ENCODE peak calls at places on chromosomes 13 and 19, in six cellular contexts. One of them, this sample, is unnamed.

GRCh38 chr13:29594310-29594709 is 1.2 kb downstream of the SLC7A1 start:
- DNase-seq in CD4-positive, alpha-beta T cell: no peak
- DNase-seq in stomach: peak; percentile 53
- DNase-seq in naive thymus-derived CD4-positive, alpha-beta T cell: no peak
- DNase-seq in memory B cell: no peak
- DNase-seq in sciatic nerve: no peak
- DNase-seq in this sample: no peak

GRCh38 chr13:32548837-32549236 is 10.2 kb upstream of the N4BP2L2 start:
- DNase-seq in memory B cell: no peak
- DNase-seq in CD4-positive, alpha-beta T cell: no peak
- DNase-seq in stomach: no peak
- DNase-seq in naive thymus-derived CD4-positive, alpha-beta T cell: no peak
- DNase-seq in sciatic nerve: no peak
- DNase-seq in this sample: no peak

GRCh38 chr19:17579523-17580244 is 24.2 kb downstream of the COLGALT1 start:
- DNase-seq in CD4-positive, alpha-beta T cell: no peak
- DNase-seq in sciatic nerve: peak; percentile 85
- DNase-seq in naive thymus-derived CD4-positive, alpha-beta T cell: peak; percentile 15
- DNase-seq in memory B cell: peak; percentile 58
- DNase-seq in stomach: no peak
- DNase-seq in this sample: peak; percentile 20

GRCh38 chr19:18070181-18070580 is 16.6 kb downstream of the IL12RB1 start:
- DNase-seq in naive thymus-derived CD4-positive, alpha-beta T cell: no peak
- DNase-seq in sciatic nerve: no peak
- DNase-seq in memory B cell: no peak
- DNase-seq in stomach: no peak
- DNase-seq in CD4-positive, alpha-beta T cell: no peak
- DNase-seq in this sample: no peak

GRCh38 chr19:43504426-43505185 is at the start of gene PHLDB3:
- DNase-seq in sciatic nerve: peak; percentile 70
- DNase-seq in memory B cell: no peak
- DNase-seq in naive thymus-derived CD4-positive, alpha-beta T cell: no peak
- DNase-seq in stomach: peak; percentile 50
- DNase-seq in CD4-positive, alpha-beta T cell: peak; percentile 47
- DNase-seq in this sample: no peak

GRCh38 chr19:13902993-13903555 is 2.8 kb downstream of the BRME1 start:
- DNase-seq in stomach: no peak
- DNase-seq in naive thymus-derived CD4-positive, alpha-beta T cell: peak; percentile 30
- DNase-seq in CD4-positive, alpha-beta T cell: no peak
- DNase-seq in memory B cell: no peak
- DNase-seq in sciatic nerve: no peak
- DNase-seq in this sample: no peak

GRCh38 chr13:30126903-30127428 is 180.4 kb downstream of the KATNAL1 start:
- DNase-seq in sciatic nerve: no peak
- DNase-seq in stomach: peak; percentile 71
- DNase-seq in naive thymus-derived CD4-positive, alpha-beta T cell: no peak
- DNase-seq in memory B cell: no peak
- DNase-seq in CD4-positive, alpha-beta T cell: no peak
- DNase-seq in this sample: no peak

GRCh38 chr19:8355631-8356402 is 8.1 kb upstream of the ANGPTL4 start:
- DNase-seq in CD4-positive, alpha-beta T cell: no peak
- DNase-seq in memory B cell: no peak
- DNase-seq in naive thymus-derived CD4-positive, alpha-beta T cell: no peak
- DNase-seq in stomach: no peak
- DNase-seq in sciatic nerve: no peak
- DNase-seq in this sample: no peak

GRCh38 chr19:38679839-38680238 is 32.4 kb downstream of the ACTN4 start:
- DNase-seq in memory B cell: no peak
- DNase-seq in naive thymus-derived CD4-positive, alpha-beta T cell: no peak
- DNase-seq in stomach: no peak
- DNase-seq in sciatic nerve: no peak
- DNase-seq in CD4-positive, alpha-beta T cell: no peak
- DNase-seq in this sample: no peak

GRCh38 chr13:80562423-80562822 is 221.5 kb upstream of the SPRY2 start:
- DNase-seq in sciatic nerve: no peak
- DNase-seq in CD4-positive, alpha-beta T cell: no peak
- DNase-seq in memory B cell: no peak
- DNase-seq in stomach: no peak
- DNase-seq in naive thymus-derived CD4-positive, alpha-beta T cell: no peak
- DNase-seq in this sample: no peak

GRCh38 chr13:39971526-39971925 is 316.1 kb downstream of the COG6 start:
- DNase-seq in sciatic nerve: no peak
- DNase-seq in memory B cell: no peak
- DNase-seq in stomach: no peak
- DNase-seq in CD4-positive, alpha-beta T cell: no peak
- DNase-seq in naive thymus-derived CD4-positive, alpha-beta T cell: no peak
- DNase-seq in this sample: no peak

GRCh38 chr13:42354246-42355117 is 82.5 kb downstream of the AKAP11 start:
- DNase-seq in stomach: no peak
- DNase-seq in CD4-positive, alpha-beta T cell: peak; percentile 36
- DNase-seq in naive thymus-derived CD4-positive, alpha-beta T cell: peak; percentile 11
- DNase-seq in memory B cell: no peak
- DNase-seq in sciatic nerve: no peak
- DNase-seq in this sample: no peak

GRCh38 chr19:44753932-44754742 is 5.6 kb downstream of the BCL3 start:
- DNase-seq in sciatic nerve: peak; percentile 95
- DNase-seq in stomach: peak; percentile 96
- DNase-seq in CD4-positive, alpha-beta T cell: peak; percentile 88
- DNase-seq in naive thymus-derived CD4-positive, alpha-beta T cell: peak; percentile 52
- DNase-seq in memory B cell: peak; percentile 49
- DNase-seq in this sample: peak; percentile 60

GRCh38 chr13:99626461-99627082 is 125.3 kb downstream of the TM9SF2 start:
- DNase-seq in memory B cell: no peak
- DNase-seq in CD4-positive, alpha-beta T cell: no peak
- DNase-seq in sciatic nerve: no peak
- DNase-seq in naive thymus-derived CD4-positive, alpha-beta T cell: no peak
- DNase-seq in stomach: no peak
- DNase-seq in this sample: no peak

GRCh38 chr13:93304868-93305613 is 78.4 kb downstream of the GPC6 start:
- DNase-seq in CD4-positive, alpha-beta T cell: no peak
- DNase-seq in stomach: no peak
- DNase-seq in sciatic nerve: no peak
- DNase-seq in naive thymus-derived CD4-positive, alpha-beta T cell: no peak
- DNase-seq in memory B cell: no peak
- DNase-seq in this sample: no peak

GRCh38 chr13:97367016-97367415 is 67.0 kb upstream of the RAP2A start:
- DNase-seq in sciatic nerve: no peak
- DNase-seq in memory B cell: no peak
- DNase-seq in stomach: no peak
- DNase-seq in CD4-positive, alpha-beta T cell: no peak
- DNase-seq in naive thymus-derived CD4-positive, alpha-beta T cell: no peak
- DNase-seq in this sample: no peak

GRCh38 chr13:38223093-38223492 is 126.6 kb upstream of the UFM1 start:
- DNase-seq in stomach: no peak
- DNase-seq in naive thymus-derived CD4-positive, alpha-beta T cell: no peak
- DNase-seq in sciatic nerve: no peak
- DNase-seq in CD4-positive, alpha-beta T cell: no peak
- DNase-seq in memory B cell: no peak
- DNase-seq in this sample: no peak

GRCh38 chr13:32086791-32087441 is 55.3 kb downstream of the FRY start:
- DNase-seq in CD4-positive, alpha-beta T cell: no peak
- DNase-seq in naive thymus-derived CD4-positive, alpha-beta T cell: no peak
- DNase-seq in sciatic nerve: no peak
- DNase-seq in memory B cell: no peak
- DNase-seq in stomach: no peak
- DNase-seq in this sample: no peak

GRCh38 chr19:4699826-4700572 is 23.6 kb downstream of the DPP9 start:
- DNase-seq in memory B cell: no peak
- DNase-seq in sciatic nerve: no peak
- DNase-seq in naive thymus-derived CD4-positive, alpha-beta T cell: no peak
- DNase-seq in CD4-positive, alpha-beta T cell: no peak
- DNase-seq in stomach: no peak
- DNase-seq in this sample: no peak

GRCh38 chr13:21176982-21177284 is 475 bp downstream of the MRPL57 start:
- DNase-seq in naive thymus-derived CD4-positive, alpha-beta T cell: no peak
- DNase-seq in memory B cell: no peak
- DNase-seq in sciatic nerve: no peak
- DNase-seq in CD4-positive, alpha-beta T cell: no peak
- DNase-seq in stomach: no peak
- DNase-seq in this sample: no peak

GRCh38 chr19:6925801-6926751 is 38.7 kb downstream of the ADGRE1 start:
- DNase-seq in memory B cell: no peak
- DNase-seq in CD4-positive, alpha-beta T cell: peak; percentile 1
- DNase-seq in sciatic nerve: no peak
- DNase-seq in naive thymus-derived CD4-positive, alpha-beta T cell: no peak
- DNase-seq in stomach: no peak
- DNase-seq in this sample: no peak

GRCh38 chr19:33447336-33448158 is 74.0 kb downstream of the CEBPG start:
- DNase-seq in stomach: no peak
- DNase-seq in naive thymus-derived CD4-positive, alpha-beta T cell: no peak
- DNase-seq in CD4-positive, alpha-beta T cell: no peak
- DNase-seq in sciatic nerve: no peak
- DNase-seq in memory B cell: no peak
- DNase-seq in this sample: no peak

GRCh38 chr19:45659096-45659729 is 8.8 kb upstream of the GIPR start:
- DNase-seq in naive thymus-derived CD4-positive, alpha-beta T cell: no peak
- DNase-seq in sciatic nerve: no peak
- DNase-seq in stomach: no peak
- DNase-seq in memory B cell: no peak
- DNase-seq in CD4-positive, alpha-beta T cell: no peak
- DNase-seq in this sample: no peak

GRCh38 chr13:30318026-30318425 is 10.7 kb upstream of the KATNAL1 start:
- DNase-seq in stomach: no peak
- DNase-seq in CD4-positive, alpha-beta T cell: no peak
- DNase-seq in naive thymus-derived CD4-positive, alpha-beta T cell: no peak
- DNase-seq in sciatic nerve: no peak
- DNase-seq in memory B cell: no peak
- DNase-seq in this sample: no peak

GRCh38 chr13:91426913-91427312 is 28.5 kb downstream of the GPC5 start:
- DNase-seq in sciatic nerve: no peak
- DNase-seq in stomach: no peak
- DNase-seq in CD4-positive, alpha-beta T cell: no peak
- DNase-seq in naive thymus-derived CD4-positive, alpha-beta T cell: no peak
- DNase-seq in memory B cell: no peak
- DNase-seq in this sample: no peak

GRCh38 chr19:3335431-3336350 is 30.7 kb upstream of the NFIC start:
- DNase-seq in memory B cell: no peak
- DNase-seq in sciatic nerve: no peak
- DNase-seq in stomach: peak; percentile 77
- DNase-seq in naive thymus-derived CD4-positive, alpha-beta T cell: no peak
- DNase-seq in CD4-positive, alpha-beta T cell: no peak
- DNase-seq in this sample: no peak

GRCh38 chr19:42274065-42274682 is 5.1 kb downstream of the CIC start:
- DNase-seq in sciatic nerve: peak; percentile 60
- DNase-seq in naive thymus-derived CD4-positive, alpha-beta T cell: no peak
- DNase-seq in memory B cell: no peak
- DNase-seq in CD4-positive, alpha-beta T cell: no peak
- DNase-seq in stomach: no peak
- DNase-seq in this sample: no peak

GRCh38 chr13:99086149-99086868 is 108.4 kb upstream of the DOCK9 start:
- DNase-seq in sciatic nerve: peak; percentile 67
- DNase-seq in memory B cell: peak; percentile 69
- DNase-seq in naive thymus-derived CD4-positive, alpha-beta T cell: peak; percentile 70
- DNase-seq in stomach: peak; percentile 62
- DNase-seq in CD4-positive, alpha-beta T cell: peak; percentile 73
- DNase-seq in this sample: peak; percentile 73

GRCh38 chr19:49558591-49558990 is 21.8 kb downstream of the NOSIP start:
- DNase-seq in naive thymus-derived CD4-positive, alpha-beta T cell: peak; percentile 58
- DNase-seq in memory B cell: no peak
- DNase-seq in stomach: no peak
- DNase-seq in CD4-positive, alpha-beta T cell: no peak
- DNase-seq in sciatic nerve: no peak
- DNase-seq in this sample: no peak

GRCh38 chr13:28705734-28706133 is 13.0 kb downstream of the SLC46A3 start:
- DNase-seq in naive thymus-derived CD4-positive, alpha-beta T cell: no peak
- DNase-seq in sciatic nerve: no peak
- DNase-seq in memory B cell: no peak
- DNase-seq in stomach: no peak
- DNase-seq in CD4-positive, alpha-beta T cell: no peak
- DNase-seq in this sample: no peak

GRCh38 chr13:71865858-71866172 is 1.2 kb downstream of the DACH1 start:
- DNase-seq in memory B cell: no peak
- DNase-seq in stomach: no peak
- DNase-seq in sciatic nerve: peak; percentile 57
- DNase-seq in CD4-positive, alpha-beta T cell: no peak
- DNase-seq in naive thymus-derived CD4-positive, alpha-beta T cell: peak; percentile 8
- DNase-seq in this sample: no peak

GRCh38 chr19:38173324-38174041 is 50.5 kb downstream of the DPF1 start:
- DNase-seq in sciatic nerve: no peak
- DNase-seq in CD4-positive, alpha-beta T cell: no peak
- DNase-seq in memory B cell: no peak
- DNase-seq in stomach: peak; percentile 28
- DNase-seq in naive thymus-derived CD4-positive, alpha-beta T cell: no peak
- DNase-seq in this sample: no peak

GRCh38 chr19:53365899-53366493 is 491 bp downstream of the ZNF525 start:
- DNase-seq in naive thymus-derived CD4-positive, alpha-beta T cell: no peak
- DNase-seq in CD4-positive, alpha-beta T cell: no peak
- DNase-seq in sciatic nerve: peak; percentile 60
- DNase-seq in stomach: no peak
- DNase-seq in memory B cell: no peak
- DNase-seq in this sample: no peak

This sample was measured in naive B cell.